ENCODE peak calls at places on chromosome 18, in ten cellular contexts. One of them, this sample, is unnamed.

GRCh38 chr18:8839285-8839684 is 133.9 kb downstream of the MTCL1 start:
- DNase-seq in left lung: no peak
- DNase-seq in transverse colon: no peak
- DNase-seq in fibroblast of lung: peak
- DNase-seq in fibroblast of mammary gland: no peak
- DNase-seq in breast epithelium: no peak
- DNase-seq in prostate gland: no peak
- DNase-seq in BJ: no peak
- DNase-seq in tibial artery: no peak
- DNase-seq in tibial nerve: no peak
- DNase-seq in this sample: no peak

GRCh38 chr18:5542393-5543035 is 1.3 kb downstream of the EPB41L3 start:
- DNase-seq in left lung: peak
- DNase-seq in BJ: no peak
- DNase-seq in fibroblast of lung: peak
- DNase-seq in prostate gland: no peak
- DNase-seq in tibial artery: peak
- DNase-seq in transverse colon: peak
- DNase-seq in breast epithelium: no peak
- DNase-seq in fibroblast of mammary gland: peak
- DNase-seq in tibial nerve: no peak
- DNase-seq in this sample: peak

GRCh38 chr18:45628979-45629958 is 14.0 kb downstream of the SLC14A2 start:
- DNase-seq in BJ: no peak
- DNase-seq in transverse colon: no peak
- DNase-seq in prostate gland: no peak
- DNase-seq in breast epithelium: no peak
- DNase-seq in left lung: no peak
- DNase-seq in tibial nerve: no peak
- DNase-seq in fibroblast of lung: peak
- DNase-seq in fibroblast of mammary gland: peak
- DNase-seq in tibial artery: no peak
- DNase-seq in this sample: no peak

GRCh38 chr18:67282796-67283195 is 233.7 kb downstream of the DSEL start:
- DNase-seq in breast epithelium: no peak
- DNase-seq in prostate gland: no peak
- DNase-seq in transverse colon: no peak
- DNase-seq in left lung: no peak
- DNase-seq in tibial nerve: no peak
- DNase-seq in fibroblast of lung: no peak
- DNase-seq in fibroblast of mammary gland: peak
- DNase-seq in tibial artery: no peak
- DNase-seq in BJ: peak
- DNase-seq in this sample: no peak

GRCh38 chr18:35137632-35138031 is 96.4 kb downstream of the MAPRE2 start:
- DNase-seq in fibroblast of mammary gland: no peak
- DNase-seq in BJ: no peak
- DNase-seq in transverse colon: no peak
- DNase-seq in tibial artery: no peak
- DNase-seq in tibial nerve: no peak
- DNase-seq in breast epithelium: no peak
- DNase-seq in left lung: no peak
- DNase-seq in prostate gland: no peak
- DNase-seq in fibroblast of lung: no peak
- DNase-seq in this sample: no peak

GRCh38 chr18:41761329-41762028 is 193.6 kb upstream of the PIK3C3 start:
- DNase-seq in fibroblast of lung: peak
- DNase-seq in fibroblast of mammary gland: peak
- DNase-seq in tibial nerve: no peak
- DNase-seq in prostate gland: no peak
- DNase-seq in transverse colon: no peak
- DNase-seq in BJ: peak
- DNase-seq in tibial artery: no peak
- DNase-seq in breast epithelium: no peak
- DNase-seq in left lung: no peak
- DNase-seq in this sample: peak

GRCh38 chr18:75467396-75467795 is 39.9 kb upstream of the SMIM21 start:
- DNase-seq in tibial artery: no peak
- DNase-seq in prostate gland: no peak
- DNase-seq in transverse colon: no peak
- DNase-seq in breast epithelium: no peak
- DNase-seq in fibroblast of lung: peak
- DNase-seq in tibial nerve: no peak
- DNase-seq in BJ: no peak
- DNase-seq in fibroblast of mammary gland: no peak
- DNase-seq in left lung: no peak
- DNase-seq in this sample: no peak

GRCh38 chr18:9233771-9234440 is 97.3 kb downstream of the ANKRD12 start:
- DNase-seq in tibial nerve: no peak
- DNase-seq in prostate gland: no peak
- DNase-seq in tibial artery: no peak
- DNase-seq in fibroblast of mammary gland: no peak
- DNase-seq in transverse colon: no peak
- DNase-seq in BJ: no peak
- DNase-seq in left lung: no peak
- DNase-seq in fibroblast of lung: no peak
- DNase-seq in breast epithelium: no peak
- DNase-seq in this sample: no peak

GRCh38 chr18:40159141-40160017 is 1795.7 kb upstream of the PIK3C3 start:
- DNase-seq in left lung: no peak
- DNase-seq in fibroblast of lung: peak
- DNase-seq in BJ: no peak
- DNase-seq in breast epithelium: no peak
- DNase-seq in fibroblast of mammary gland: peak
- DNase-seq in tibial artery: no peak
- DNase-seq in prostate gland: no peak
- DNase-seq in transverse colon: no peak
- DNase-seq in tibial nerve: no peak
- DNase-seq in this sample: peak
- TF ChIP-seq CTCF in left lung: no peak
- TF ChIP-seq CTCF in fibroblast of lung: peak
- TF ChIP-seq CTCF in BJ: peak
- TF ChIP-seq CTCF in breast epithelium: peak
- TF ChIP-seq CTCF in fibroblast of mammary gland: peak
- TF ChIP-seq CTCF in tibial artery: peak
- TF ChIP-seq CTCF in prostate gland: peak
- TF ChIP-seq CTCF in transverse colon: peak
- TF ChIP-seq CTCF in tibial nerve: peak
- TF ChIP-seq CTCF in this sample: peak

GRCh38 chr18:55586841-55587240 is 1.2 kb downstream of the TCF4 start:
- DNase-seq in tibial artery: no peak
- DNase-seq in fibroblast of lung: peak
- DNase-seq in left lung: no peak
- DNase-seq in fibroblast of mammary gland: peak
- DNase-seq in tibial nerve: no peak
- DNase-seq in BJ: no peak
- DNase-seq in prostate gland: no peak
- DNase-seq in breast epithelium: no peak
- DNase-seq in transverse colon: no peak
- DNase-seq in this sample: no peak

GRCh38 chr18:55587341-55588000 is 521 bp downstream of the TCF4 start:
- DNase-seq in BJ: no peak
- DNase-seq in fibroblast of lung: peak
- DNase-seq in tibial nerve: peak
- DNase-seq in left lung: no peak
- DNase-seq in tibial artery: no peak
- DNase-seq in transverse colon: no peak
- DNase-seq in prostate gland: no peak
- DNase-seq in breast epithelium: no peak
- DNase-seq in fibroblast of mammary gland: peak
- DNase-seq in this sample: peak

GRCh38 chr18:55589625-55590291 is 1.8 kb upstream of the TCF4 start:
- DNase-seq in fibroblast of mammary gland: peak
- DNase-seq in transverse colon: peak
- DNase-seq in breast epithelium: peak
- DNase-seq in BJ: peak
- DNase-seq in tibial artery: peak
- DNase-seq in prostate gland: peak
- DNase-seq in tibial nerve: peak
- DNase-seq in fibroblast of lung: peak
- DNase-seq in left lung: peak
- DNase-seq in this sample: peak

GRCh38 chr18:55588876-55589595 is 1.0 kb upstream of the TCF4 start:
- DNase-seq in prostate gland: no peak
- DNase-seq in BJ: no peak
- DNase-seq in tibial artery: no peak
- DNase-seq in fibroblast of mammary gland: peak
- DNase-seq in transverse colon: no peak
- DNase-seq in tibial nerve: no peak
- DNase-seq in breast epithelium: no peak
- DNase-seq in left lung: no peak
- DNase-seq in fibroblast of lung: peak
- DNase-seq in this sample: no peak

DNA sequence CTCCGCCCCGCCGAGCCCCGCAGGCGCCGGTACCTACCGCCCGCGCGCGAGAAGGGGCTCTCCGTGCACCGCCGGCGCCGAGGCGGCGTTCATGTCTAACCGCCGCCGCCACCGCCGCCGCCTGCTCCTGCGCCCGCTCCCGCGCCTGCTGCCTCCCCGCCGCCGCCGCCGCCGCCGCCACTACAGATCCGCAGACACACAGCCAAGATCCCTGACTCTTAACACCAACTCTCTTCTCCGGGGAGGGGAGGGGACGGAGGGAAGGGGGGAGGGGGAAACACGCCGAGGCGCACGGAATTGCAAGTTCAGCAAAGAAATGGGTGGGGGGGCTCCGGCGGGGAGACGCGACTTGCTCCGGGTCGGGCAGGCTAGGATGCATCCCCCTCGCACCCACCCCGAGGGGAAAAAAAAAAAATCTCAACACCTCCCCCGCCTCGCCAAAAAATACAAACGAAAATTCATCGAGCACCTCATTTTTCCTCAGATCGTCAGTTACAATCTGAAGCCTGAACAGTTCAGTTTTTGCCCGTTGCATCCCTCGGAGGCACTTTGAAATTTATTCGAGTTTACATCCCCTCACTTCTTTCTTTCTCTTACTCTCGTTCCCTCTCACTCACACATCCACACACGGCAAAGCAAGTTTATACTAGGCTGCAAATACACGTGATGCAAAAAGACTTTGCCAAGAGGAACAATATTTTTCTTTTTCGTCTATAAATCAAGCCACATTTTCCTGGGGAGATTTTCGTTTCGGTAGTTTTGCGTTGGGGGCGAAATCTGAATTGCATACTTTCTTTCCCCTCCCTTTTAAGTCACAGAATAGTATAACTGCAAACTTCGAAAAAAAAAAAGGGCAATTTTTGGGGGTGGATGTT is at the start of gene TCF4:
- DNase-seq in prostate gland: peak
- DNase-seq in fibroblast of lung: peak
- DNase-seq in BJ: no peak
- DNase-seq in tibial artery: peak
- DNase-seq in breast epithelium: peak
- DNase-seq in fibroblast of mammary gland: peak
- DNase-seq in left lung: peak
- DNase-seq in transverse colon: peak
- DNase-seq in tibial nerve: peak
- DNase-seq in this sample: peak
- H3K4me3 ChIP-seq in prostate gland: peak
- H3K4me3 ChIP-seq in fibroblast of lung: peak
- H3K4me3 ChIP-seq in BJ: peak
- H3K4me3 ChIP-seq in tibial artery: peak
- H3K4me3 ChIP-seq in breast epithelium: peak
- H3K4me3 ChIP-seq in fibroblast of mammary gland: peak
- H3K4me3 ChIP-seq in left lung: peak
- H3K4me3 ChIP-seq in transverse colon: peak
- H3K4me3 ChIP-seq in tibial nerve: peak
- H3K4me3 ChIP-seq in this sample: peak

GRCh38 chr18:63017977-63018376 is 301.6 kb downstream of the BCL2 start:
- DNase-seq in prostate gland: no peak
- DNase-seq in left lung: no peak
- DNase-seq in fibroblast of lung: no peak
- DNase-seq in transverse colon: no peak
- DNase-seq in tibial artery: no peak
- DNase-seq in tibial nerve: no peak
- DNase-seq in fibroblast of mammary gland: no peak
- DNase-seq in BJ: no peak
- DNase-seq in breast epithelium: no peak
- DNase-seq in this sample: no peak

GRCh38 chr18:63016270-63016669 is 300.9 kb downstream of the PHLPP1 start:
- DNase-seq in fibroblast of mammary gland: peak
- DNase-seq in tibial artery: no peak
- DNase-seq in tibial nerve: peak
- DNase-seq in left lung: no peak
- DNase-seq in fibroblast of lung: peak
- DNase-seq in transverse colon: peak
- DNase-seq in BJ: peak
- DNase-seq in prostate gland: peak
- DNase-seq in breast epithelium: no peak
- DNase-seq in this sample: peak
- TF ChIP-seq CTCF in fibroblast of mammary gland: peak
- TF ChIP-seq CTCF in tibial artery: peak
- TF ChIP-seq CTCF in tibial nerve: peak
- TF ChIP-seq CTCF in left lung: peak
- TF ChIP-seq CTCF in fibroblast of lung: peak
- TF ChIP-seq CTCF in transverse colon: peak
- TF ChIP-seq CTCF in BJ: peak
- TF ChIP-seq CTCF in prostate gland: peak
- TF ChIP-seq CTCF in breast epithelium: peak
- TF ChIP-seq CTCF in this sample: peak

GRCh38 chr18:38575023-38575422 is 1009.4 kb upstream of the CELF4 start:
- DNase-seq in breast epithelium: no peak
- DNase-seq in fibroblast of mammary gland: no peak
- DNase-seq in BJ: no peak
- DNase-seq in fibroblast of lung: no peak
- DNase-seq in transverse colon: no peak
- DNase-seq in tibial nerve: no peak
- DNase-seq in prostate gland: no peak
- DNase-seq in left lung: no peak
- DNase-seq in tibial artery: no peak
- DNase-seq in this sample: no peak
- H3K4me3 ChIP-seq in breast epithelium: no peak
- H3K4me3 ChIP-seq in fibroblast of mammary gland: no peak
- H3K4me3 ChIP-seq in BJ: no peak
- H3K4me3 ChIP-seq in fibroblast of lung: no peak
- H3K4me3 ChIP-seq in transverse colon: no peak
- H3K4me3 ChIP-seq in tibial nerve: no peak
- H3K4me3 ChIP-seq in prostate gland: no peak
- H3K4me3 ChIP-seq in left lung: no peak
- H3K4me3 ChIP-seq in tibial artery: no peak
- H3K4me3 ChIP-seq in this sample: no peak

GRCh38 chr18:212780-213179 is 54.4 kb downstream of the USP14 start:
- DNase-seq in fibroblast of lung: peak
- DNase-seq in left lung: no peak
- DNase-seq in tibial nerve: no peak
- DNase-seq in fibroblast of mammary gland: no peak
- DNase-seq in breast epithelium: no peak
- DNase-seq in BJ: no peak
- DNase-seq in prostate gland: no peak
- DNase-seq in transverse colon: no peak
- DNase-seq in tibial artery: no peak
- DNase-seq in this sample: no peak
- TF ChIP-seq CTCF in fibroblast of lung: no peak
- TF ChIP-seq CTCF in left lung: no peak
- TF ChIP-seq CTCF in tibial nerve: no peak
- TF ChIP-seq CTCF in fibroblast of mammary gland: peak
- TF ChIP-seq CTCF in breast epithelium: no peak
- TF ChIP-seq CTCF in BJ: no peak
- TF ChIP-seq CTCF in prostate gland: no peak
- TF ChIP-seq CTCF in transverse colon: no peak
- TF ChIP-seq CTCF in tibial artery: no peak
- TF ChIP-seq CTCF in this sample: no peak

GRCh38 chr18:63890950-63891304 is 3.4 kb downstream of the SERPINB2 start:
- DNase-seq in breast epithelium: no peak
- DNase-seq in transverse colon: no peak
- DNase-seq in left lung: no peak
- DNase-seq in fibroblast of lung: no peak
- DNase-seq in tibial artery: no peak
- DNase-seq in BJ: no peak
- DNase-seq in fibroblast of mammary gland: peak
- DNase-seq in prostate gland: no peak
- DNase-seq in tibial nerve: no peak
- DNase-seq in this sample: no peak
- H3K4me3 ChIP-seq in breast epithelium: no peak
- H3K4me3 ChIP-seq in transverse colon: no peak
- H3K4me3 ChIP-seq in left lung: no peak
- H3K4me3 ChIP-seq in fibroblast of lung: no peak
- H3K4me3 ChIP-seq in tibial artery: no peak
- H3K4me3 ChIP-seq in BJ: no peak
- H3K4me3 ChIP-seq in fibroblast of mammary gland: no peak
- H3K4me3 ChIP-seq in prostate gland: no peak
- H3K4me3 ChIP-seq in tibial nerve: no peak
- H3K4me3 ChIP-seq in this sample: no peak

This sample was measured in HFF-Myc.